ENCODE peak calls at places on chromosome 11, in seven cellular contexts. One of them, this sample, is unnamed.

GRCh38 chr11:68312117-68312779 is at the start of gene LRP5:
- DNase-seq in ovary: peak
- DNase-seq in left lung: no peak
- DNase-seq in tibial nerve: no peak
- DNase-seq in HepG2: no peak
- DNase-seq in SK-N-SH: peak
- DNase-seq in iPS DF 6.9: no peak
- DNase-seq in this sample: no peak

GRCh38 chr11:2825886-2826678 is 59.5 kb downstream of the CDKN1C start:
- DNase-seq in ovary: peak
- DNase-seq in left lung: peak
- DNase-seq in tibial nerve: peak
- DNase-seq in HepG2: peak
- DNase-seq in SK-N-SH: peak
- DNase-seq in iPS DF 6.9: no peak
- DNase-seq in this sample: peak

GRCh38 chr11:119907122-119907933 is 178.3 kb upstream of the NECTIN1 start:
- DNase-seq in ovary: no peak
- DNase-seq in left lung: peak
- DNase-seq in tibial nerve: no peak
- DNase-seq in HepG2: no peak
- DNase-seq in SK-N-SH: peak
- DNase-seq in iPS DF 6.9: no peak
- DNase-seq in this sample: no peak

GRCh38 chr11:44243633-44244343 is 66.2 kb downstream of the ALX4 start:
- DNase-seq in ovary: no peak
- DNase-seq in left lung: no peak
- DNase-seq in tibial nerve: no peak
- DNase-seq in HepG2: peak
- DNase-seq in SK-N-SH: no peak
- DNase-seq in iPS DF 6.9: peak
- DNase-seq in this sample: no peak

GRCh38 chr11:32118025-32118974 is 27.4 kb downstream of the RCN1 start:
- DNase-seq in ovary: no peak
- DNase-seq in left lung: no peak
- DNase-seq in tibial nerve: no peak
- DNase-seq in HepG2: peak
- DNase-seq in SK-N-SH: no peak
- DNase-seq in iPS DF 6.9: no peak
- DNase-seq in this sample: no peak

GRCh38 chr11:27242591-27242990 is 120.4 kb downstream of the CCDC34 start:
- DNase-seq in ovary: no peak
- DNase-seq in left lung: no peak
- DNase-seq in tibial nerve: no peak
- DNase-seq in HepG2: no peak
- DNase-seq in SK-N-SH: no peak
- DNase-seq in iPS DF 6.9: no peak
- DNase-seq in this sample: no peak

GRCh38 chr11:101323997-101324396 is 194.4 kb upstream of the PGR start:
- DNase-seq in ovary: no peak
- DNase-seq in left lung: no peak
- DNase-seq in tibial nerve: no peak
- DNase-seq in HepG2: no peak
- DNase-seq in SK-N-SH: no peak
- DNase-seq in iPS DF 6.9: no peak
- DNase-seq in this sample: no peak

GRCh38 chr11:126419801-126420729 is 64.6 kb downstream of the ST3GAL4 start:
- DNase-seq in ovary: no peak
- DNase-seq in left lung: no peak
- DNase-seq in tibial nerve: no peak
- DNase-seq in HepG2: no peak
- DNase-seq in SK-N-SH: no peak
- DNase-seq in iPS DF 6.9: no peak
- DNase-seq in this sample: no peak

DNA sequence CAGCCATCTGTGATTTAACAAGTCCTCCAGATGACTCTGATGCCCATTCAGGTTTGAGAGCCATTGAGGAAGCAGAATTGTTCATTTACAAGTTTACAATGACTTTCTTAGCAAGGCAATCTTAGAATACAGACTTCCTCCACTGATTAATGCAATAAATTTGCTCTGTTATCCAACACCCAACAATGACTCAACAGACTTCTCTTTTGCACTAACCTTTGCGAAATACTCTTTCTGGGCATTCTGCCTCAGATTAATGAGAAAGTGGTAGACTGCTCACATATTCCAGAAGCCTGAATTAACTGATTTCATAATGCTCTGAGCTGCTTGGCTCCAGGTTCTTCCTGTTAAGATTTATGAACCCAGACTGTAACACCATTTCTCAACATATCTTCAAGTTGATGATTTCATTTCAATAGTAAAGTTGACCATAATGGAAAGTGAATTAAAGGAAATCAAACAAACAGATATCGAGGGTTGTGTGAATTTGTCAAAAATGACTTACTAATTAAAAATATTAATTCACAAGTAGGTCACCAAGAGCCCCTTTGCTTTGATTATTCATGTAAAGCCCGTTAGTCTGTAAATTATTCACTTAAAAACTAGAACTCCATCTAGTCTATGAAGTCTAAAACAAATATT is 70.5 kb upstream of the BLID start:
- DNase-seq in ovary: no peak
- DNase-seq in left lung: no peak
- DNase-seq in tibial nerve: peak
- DNase-seq in HepG2: no peak
- DNase-seq in SK-N-SH: no peak
- DNase-seq in iPS DF 6.9: no peak
- DNase-seq in this sample: no peak
- H3K4me3 ChIP-seq in ovary: no peak
- H3K4me3 ChIP-seq in left lung: no peak
- H3K4me3 ChIP-seq in tibial nerve: no peak
- H3K4me3 ChIP-seq in HepG2: no peak
- H3K4me3 ChIP-seq in SK-N-SH: no peak
- H3K4me3 ChIP-seq in iPS DF 6.9: no peak
- H3K4me3 ChIP-seq in this sample: no peak

DNA sequence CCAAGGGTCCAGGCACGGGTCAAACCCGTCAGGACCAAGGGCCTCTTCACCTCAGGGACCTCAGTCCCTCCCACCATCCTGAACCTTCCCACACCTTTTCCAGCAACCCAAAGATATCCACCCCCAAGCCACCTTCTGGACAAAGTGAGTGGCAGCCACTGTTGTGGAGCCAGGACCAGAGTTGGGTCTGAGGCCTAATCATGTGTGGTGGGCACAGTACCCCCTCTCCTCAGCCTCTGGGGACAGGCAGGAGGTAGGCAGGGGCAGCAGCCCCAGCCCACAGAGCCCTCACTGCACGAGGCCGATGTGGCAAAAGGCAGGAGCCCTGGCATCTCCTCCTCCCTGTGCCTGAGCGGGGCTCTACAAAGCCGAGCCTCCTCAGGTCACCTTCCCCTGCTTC is 2.5 kb downstream of the KCNJ11 start:
- DNase-seq in ovary: no peak
- DNase-seq in left lung: no peak
- DNase-seq in tibial nerve: no peak
- DNase-seq in HepG2: no peak
- DNase-seq in SK-N-SH: peak
- DNase-seq in iPS DF 6.9: no peak
- DNase-seq in this sample: no peak
- H3K27ac ChIP-seq in ovary: no peak
- H3K27ac ChIP-seq in left lung: no peak
- H3K27ac ChIP-seq in tibial nerve: no peak
- H3K27ac ChIP-seq in HepG2: no peak
- H3K27ac ChIP-seq in SK-N-SH: no peak
- H3K27ac ChIP-seq in iPS DF 6.9: no peak
- H3K27ac ChIP-seq in this sample: peak

DNA sequence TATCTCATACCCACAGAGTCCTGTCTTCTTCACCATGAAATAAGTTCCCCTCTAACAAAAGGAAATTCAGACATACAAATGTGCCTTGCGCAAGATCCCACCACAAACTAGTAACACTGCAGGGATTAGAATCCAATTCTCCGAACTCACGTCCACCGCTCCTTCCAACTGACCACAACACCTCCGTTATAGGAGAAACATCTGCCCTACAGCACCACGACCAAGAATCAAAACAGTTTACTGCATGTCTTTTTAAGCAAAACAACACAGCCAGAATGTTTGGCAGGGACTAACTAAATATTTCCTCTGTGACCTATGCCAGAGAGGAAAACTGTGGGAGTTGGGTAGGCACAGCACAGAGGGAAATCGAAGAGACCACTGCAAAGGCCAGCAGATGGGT is 72.7 kb upstream of the AKIP1 start:
- DNase-seq in ovary: no peak
- DNase-seq in left lung: no peak
- DNase-seq in tibial nerve: peak
- DNase-seq in HepG2: no peak
- DNase-seq in SK-N-SH: no peak
- DNase-seq in iPS DF 6.9: no peak
- DNase-seq in this sample: no peak
- H3K4me3 ChIP-seq in ovary: no peak
- H3K4me3 ChIP-seq in left lung: no peak
- H3K4me3 ChIP-seq in tibial nerve: no peak
- H3K4me3 ChIP-seq in HepG2: no peak
- H3K4me3 ChIP-seq in SK-N-SH: no peak
- H3K4me3 ChIP-seq in iPS DF 6.9: no peak
- H3K4me3 ChIP-seq in this sample: no peak

GRCh38 chr11:70908223-70908622 is 344.2 kb downstream of the SHANK2 start:
- DNase-seq in ovary: no peak
- DNase-seq in left lung: no peak
- DNase-seq in tibial nerve: no peak
- DNase-seq in HepG2: no peak
- DNase-seq in SK-N-SH: no peak
- DNase-seq in iPS DF 6.9: no peak
- DNase-seq in this sample: no peak
- H3K27ac ChIP-seq in ovary: no peak
- H3K27ac ChIP-seq in left lung: no peak
- H3K27ac ChIP-seq in tibial nerve: no peak
- H3K27ac ChIP-seq in HepG2: no peak
- H3K27ac ChIP-seq in SK-N-SH: no peak
- H3K27ac ChIP-seq in iPS DF 6.9: no peak
- H3K27ac ChIP-seq in this sample: no peak

GRCh38 chr11:125167954-125168821 is 3.6 kb downstream of the PKNOX2 start:
- DNase-seq in ovary: no peak
- DNase-seq in left lung: no peak
- DNase-seq in tibial nerve: no peak
- DNase-seq in HepG2: no peak
- DNase-seq in SK-N-SH: no peak
- DNase-seq in iPS DF 6.9: no peak
- DNase-seq in this sample: no peak

GRCh38 chr11:125168875-125169537 is 4.5 kb downstream of the PKNOX2 start:
- DNase-seq in ovary: no peak
- DNase-seq in left lung: no peak
- DNase-seq in tibial nerve: no peak
- DNase-seq in HepG2: no peak
- DNase-seq in SK-N-SH: no peak
- DNase-seq in iPS DF 6.9: no peak
- DNase-seq in this sample: no peak

GRCh38 chr11:125171974-125172373 is 7.4 kb downstream of the PKNOX2 start:
- DNase-seq in ovary: no peak
- DNase-seq in left lung: no peak
- DNase-seq in tibial nerve: no peak
- DNase-seq in HepG2: no peak
- DNase-seq in SK-N-SH: no peak
- DNase-seq in iPS DF 6.9: no peak
- DNase-seq in this sample: no peak

GRCh38 chr11:125170406-125171031 is 6.0 kb downstream of the PKNOX2 start:
- DNase-seq in ovary: peak
- DNase-seq in left lung: no peak
- DNase-seq in tibial nerve: peak
- DNase-seq in HepG2: no peak
- DNase-seq in SK-N-SH: peak
- DNase-seq in iPS DF 6.9: no peak
- DNase-seq in this sample: peak

DNA sequence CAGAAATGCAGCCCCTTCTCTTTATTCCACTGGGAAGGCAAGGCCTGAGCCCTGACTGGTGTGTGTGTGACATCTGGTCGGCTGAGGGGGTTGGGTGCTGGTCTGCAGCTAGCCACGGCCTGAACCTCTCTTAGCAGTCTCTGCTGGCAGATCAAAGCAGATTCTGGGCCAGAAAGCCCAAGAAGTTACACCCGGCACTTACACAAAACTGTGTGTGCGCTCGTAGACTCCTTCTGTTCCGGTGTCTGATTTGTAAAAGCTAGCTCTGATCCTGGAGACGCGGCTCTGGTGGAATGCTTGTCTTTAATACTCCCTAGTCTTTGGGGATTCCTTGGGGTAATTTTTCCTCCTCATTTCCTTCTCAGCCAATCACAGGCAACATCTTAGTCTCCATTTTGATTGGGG is 5.5 kb downstream of the PKNOX2 start:
- DNase-seq in ovary: no peak
- DNase-seq in left lung: no peak
- DNase-seq in tibial nerve: no peak
- DNase-seq in HepG2: no peak
- DNase-seq in SK-N-SH: no peak
- DNase-seq in iPS DF 6.9: no peak
- DNase-seq in this sample: no peak
- H3K4me3 ChIP-seq in ovary: no peak
- H3K4me3 ChIP-seq in left lung: no peak
- H3K4me3 ChIP-seq in tibial nerve: no peak
- H3K4me3 ChIP-seq in HepG2: no peak
- H3K4me3 ChIP-seq in SK-N-SH: no peak
- H3K4me3 ChIP-seq in iPS DF 6.9: no peak
- H3K4me3 ChIP-seq in this sample: no peak

DNA sequence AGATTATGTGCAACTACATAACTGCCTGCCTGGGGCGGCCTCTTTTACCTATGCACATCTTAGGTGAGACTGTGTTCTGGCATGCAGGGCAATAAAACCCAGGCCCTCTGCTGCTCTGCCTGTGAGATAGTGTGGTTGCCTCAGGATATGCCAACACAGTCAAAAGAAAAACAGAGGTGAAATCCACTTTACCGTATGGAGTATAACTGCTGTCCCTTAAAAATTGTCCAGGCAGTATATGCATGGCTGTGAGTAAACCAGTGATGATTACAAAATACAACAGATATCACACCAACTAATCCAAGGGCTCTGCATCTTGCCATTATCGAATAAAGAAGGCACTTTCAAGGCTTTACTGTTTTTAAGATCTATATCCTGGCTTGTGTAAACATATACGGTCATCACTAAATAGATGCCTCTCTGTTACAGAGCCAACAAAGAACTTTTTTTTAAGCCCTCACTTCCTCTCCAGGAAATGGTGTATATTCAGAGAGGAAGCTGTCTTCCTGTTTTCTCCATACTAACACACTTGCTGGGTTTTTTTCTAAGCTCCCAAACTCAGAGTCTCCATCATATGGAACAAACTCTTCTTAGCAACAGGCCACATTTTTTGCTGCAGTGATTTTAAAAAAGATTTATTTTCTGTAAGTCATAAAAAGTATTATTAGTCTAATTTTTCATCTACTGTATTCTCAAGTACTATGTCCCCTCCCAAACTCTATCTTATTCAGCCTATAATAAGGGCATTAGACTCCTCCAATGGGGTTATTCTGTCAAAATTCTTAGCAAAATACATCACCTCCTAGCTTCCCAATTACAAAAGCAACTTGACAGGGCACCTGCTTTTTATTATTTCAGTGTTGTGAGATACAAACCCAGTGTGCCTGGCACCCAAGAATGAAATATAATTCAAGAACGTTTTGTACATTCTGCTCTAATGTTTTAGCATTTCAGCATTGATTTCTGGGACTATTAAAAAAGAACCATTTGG is 135.2 kb downstream of the MAML2 start:
- DNase-seq in ovary: no peak
- DNase-seq in left lung: no peak
- DNase-seq in tibial nerve: no peak
- DNase-seq in HepG2: peak
- DNase-seq in SK-N-SH: peak
- DNase-seq in iPS DF 6.9: no peak
- DNase-seq in this sample: no peak
- H3K27ac ChIP-seq in ovary: no peak
- H3K27ac ChIP-seq in left lung: peak
- H3K27ac ChIP-seq in tibial nerve: peak
- H3K27ac ChIP-seq in HepG2: peak
- H3K27ac ChIP-seq in SK-N-SH: peak
- H3K27ac ChIP-seq in iPS DF 6.9: no peak
- H3K27ac ChIP-seq in this sample: no peak